ENCODE peak calls at places on chromosomes 1 and 21, in six cellular contexts. J is ovary, E is dorsolateral prefrontal cortex, N is fibroblast of lung, G is endothelial cell, O is coronary artery. K is an unnamed sample.

GRCh38 chr1:194538453-194538852 is 1352.0 kb upstream of the B3GALT2 start:
- DNase-seq in E (no peak), G (no peak), J (no peak), O (no peak), N (no peak), K (no peak)

GRCh38 chr1:176961678-176962077 is 202.8 kb downstream of the ASTN1 start:
- DNase-seq in O (no peak), J (no peak), E (no peak), G (no peak), N (no peak), K (no peak)

GRCh38 chr1:201224671-201225400 is 34.2 kb downstream of the IGFN1 start:
- DNase-seq in O (peak; percentile 59), J (no peak), G (no peak), N (no peak), E (no peak), K (no peak)

GRCh38 chr1:162561616-162562451 is at the start of gene UAP1:
- DNase-seq in O (peak; percentile 82), E (no peak), N (no peak), J (no peak), G (no peak), K (no peak)

GRCh38 chr21:45409466-45410150 is 4.6 kb downstream of the COL18A1 start:
- DNase-seq in E (peak; percentile 35), O (no peak), G (no peak), N (peak; percentile 40), J (peak; percentile 66), K (no peak)

GRCh38 chr1:209769956-209770355 is 14.1 kb downstream of the TRAF3IP3 start:
- DNase-seq in J (no peak), N (peak; percentile 19), G (no peak), O (no peak), E (no peak), K (no peak)

GRCh38 chr21:28177008-28177603 is 815.6 kb downstream of the LTN1 start:
- DNase-seq in O (no peak), E (no peak), J (no peak), N (no peak), G (no peak), K (no peak)

GRCh38 chr1:12383786-12384185 is 154.0 kb downstream of the VPS13D start:
- DNase-seq in N (peak; percentile 58), J (no peak), G (no peak), O (no peak), E (no peak), K (no peak)

GRCh38 chr21:42974832-42975820 is 764 bp downstream of the PKNOX1 start:
- DNase-seq in E (peak; percentile 33), N (peak; percentile 66), J (peak; percentile 86), O (peak; percentile 80), G (peak; percentile 60), K (no peak)

GRCh38 chr1:156487862-156488261 is 12.7 kb downstream of the MEF2D start:
- DNase-seq in J (no peak), G (no peak), N (no peak), O (no peak), E (no peak), K (no peak)

GRCh38 chr1:151254217-151255213 is at the start of gene PSMD4:
- DNase-seq in O (peak; percentile 98), N (peak; percentile 95), J (peak; percentile 96), G (peak; percentile 86), E (peak; percentile 94), K (peak; percentile 82)
- TF ChIP-seq CTCF in O (no peak), N (no peak), J (no peak), G (no peak), E (peak; percentile 17), K (no peak)

GRCh38 chr1:193105821-193106177 is 585 bp upstream of the GLRX2 start:
- DNase-seq in N (no peak), G (no peak), J (no peak), E (no peak), O (no peak), K (no peak)

GRCh38 chr1:193104496-193104905 is 713 bp downstream of the GLRX2 start:
- DNase-seq in O (no peak), G (peak; percentile 41), N (peak; percentile 64), J (peak; percentile 51), E (peak; percentile 57), K (peak; percentile 46)

GRCh38 chr1:193102662-193103061 is 2.6 kb downstream of the GLRX2 start:
- DNase-seq in J (no peak), N (no peak), G (no peak), O (no peak), E (no peak), K (no peak)

GRCh38 chr1:193103759-193104495 is 1.3 kb downstream of the GLRX2 start:
- DNase-seq in O (no peak), J (no peak), G (no peak), E (no peak), N (no peak), K (no peak)

GRCh38 chr1:193104906-193105820 is at the start of gene GLRX2:
- DNase-seq in N (peak; percentile 83), G (peak; percentile 84), O (peak; percentile 95), E (peak; percentile 79), J (peak; percentile 89), K (peak; percentile 90)
- TF ChIP-seq CTCF in N (no peak), G (no peak), O (no peak), E (peak; percentile 38), J (no peak), K (no peak)

GRCh38 chr1:155038602-155039307 is 5.1 kb downstream of the DCST1 start:
- DNase-seq in G (no peak), N (peak; percentile 17), E (no peak), O (no peak), J (no peak), K (no peak)
- TF ChIP-seq CTCF in G (no peak), N (no peak), E (no peak), O (no peak), J (no peak), K (no peak)

DNA sequence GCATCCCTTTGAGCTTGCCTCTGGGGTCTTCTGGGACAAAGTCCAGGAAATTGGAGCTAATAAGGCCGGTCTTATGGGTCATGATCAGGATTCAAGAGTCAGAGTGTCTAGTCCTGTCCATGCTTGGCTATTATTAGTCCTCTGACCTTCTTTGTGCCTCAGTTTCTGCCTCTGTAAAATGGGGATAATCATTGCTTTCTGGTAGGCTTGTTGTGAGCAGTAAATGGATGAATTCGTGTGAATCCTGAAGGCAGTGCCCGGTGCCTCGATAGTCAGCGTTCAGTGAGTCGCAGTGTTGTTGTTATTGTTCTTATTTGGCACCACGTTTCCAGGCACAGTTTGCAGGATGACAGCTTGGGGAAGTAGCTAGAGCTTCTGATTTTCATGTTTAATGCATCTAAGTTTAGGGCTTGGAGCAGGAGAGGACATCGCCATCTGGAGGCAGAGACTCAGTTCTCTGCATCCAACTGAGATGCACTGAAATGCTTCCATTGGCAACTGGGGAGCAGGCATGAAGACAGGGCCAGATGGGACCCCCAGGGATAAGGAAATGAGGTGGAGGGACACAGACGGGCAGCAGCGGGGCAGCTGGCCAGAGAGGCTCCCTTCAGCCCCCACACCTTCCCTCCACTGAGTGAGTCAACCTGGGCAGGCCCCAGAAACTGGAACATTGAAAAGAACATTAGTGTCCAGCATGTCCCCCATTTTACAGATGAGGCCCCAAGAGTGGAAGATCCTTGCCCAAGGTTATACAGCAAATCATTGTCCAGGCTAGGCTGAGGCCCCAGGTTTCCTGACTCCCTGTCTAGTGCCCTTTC is 160.3 kb downstream of the PTPRU start:
- DNase-seq in G (no peak), O (no peak), J (no peak), N (peak; percentile 16), E (peak; percentile 24), K (no peak)
- TF ChIP-seq CTCF in G (no peak), O (no peak), J (no peak), N (peak; percentile 29), E (peak; percentile 26), K (no peak)

DNA sequence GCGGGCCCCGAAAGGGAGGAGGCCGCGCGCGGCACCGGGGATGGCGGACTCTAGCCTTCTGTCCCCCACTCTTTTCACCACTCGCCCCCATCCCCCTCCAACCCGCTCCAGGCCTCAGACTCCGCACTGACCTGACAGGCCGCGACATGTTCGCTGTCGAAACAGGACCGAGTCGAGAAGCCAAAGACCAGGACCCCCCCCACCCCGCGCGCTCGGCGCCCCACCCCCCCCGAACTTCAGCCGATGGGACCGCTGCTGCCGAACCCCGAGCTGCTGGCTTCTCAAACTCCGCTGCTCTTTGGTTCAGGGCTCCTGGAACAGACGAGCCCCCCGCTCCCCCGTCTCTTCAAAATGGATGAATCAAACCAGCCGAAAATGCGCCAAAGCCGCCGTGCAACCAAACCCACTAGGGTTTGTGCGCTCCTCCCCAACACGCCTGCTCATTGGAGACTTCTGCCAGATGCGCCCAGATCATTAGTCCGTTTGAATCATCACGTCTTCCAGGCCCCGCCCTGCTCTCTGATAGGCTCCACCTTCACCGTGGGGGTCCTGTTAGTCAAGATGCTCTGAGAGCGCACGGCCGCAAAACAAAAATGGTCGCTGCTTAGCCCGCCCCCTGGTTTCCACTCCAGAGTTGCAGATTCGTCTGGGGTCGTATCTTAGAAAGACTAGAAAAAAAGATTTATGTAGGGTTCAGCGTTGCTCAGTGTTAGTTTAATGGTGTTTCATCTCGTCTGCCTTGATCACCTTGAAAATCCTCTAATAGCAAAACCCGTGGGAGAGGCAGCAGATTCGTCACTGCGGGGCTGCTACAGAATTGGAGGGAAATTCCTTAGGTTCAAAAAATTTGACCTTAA is at the start of gene NUCKS1:
- DNase-seq in G (peak; percentile 90), O (peak; percentile 99), J (peak; percentile 98), N (peak; percentile 100), E (peak; percentile 100), K (peak; percentile 95)
- TF ChIP-seq CTCF in G (no peak), O (no peak), J (peak; percentile 25), N (peak; percentile 39), E (peak; percentile 65), K (no peak)

GRCh38 chr1:190084552-190084951 is 393.1 kb downstream of the BRINP3 start:
- DNase-seq in N (no peak), O (no peak), G (no peak), J (no peak), E (no peak), K (peak; percentile 21)
- TF ChIP-seq CTCF in N (peak; percentile 5), O (no peak), G (peak; percentile 64), J (no peak), E (no peak), K (peak; percentile 31)

GRCh38 chr1:46535063-46535462 is 16.4 kb downstream of the KNCN start:
- DNase-seq in N (no peak), O (no peak), G (peak; percentile 58), J (no peak), E (no peak), K (peak; percentile 51)
- TF ChIP-seq CTCF in N (peak; percentile 32), O (no peak), G (no peak), J (no peak), E (no peak), K (peak; percentile 37)

K was measured in nephron progenitor cell.